ENCODE peak calls at places on chromosome 1, in eight cellular contexts. One of them, this sample, is unnamed.

GRCh38 chr1:186188004-186188539 is 187.0 kb downstream of the TPR start:
- DNase-seq in NB4: no peak
- DNase-seq in prostate gland: no peak
- DNase-seq in ovary: no peak
- DNase-seq in uterus: no peak
- DNase-seq in A549: peak; percentile 73
- DNase-seq in adrenal gland: no peak
- DNase-seq in transverse colon: no peak
- DNase-seq in this sample: no peak

GRCh38 chr1:184556665-184557064 is 169.8 kb downstream of the C1orf21 start:
- DNase-seq in NB4: no peak
- DNase-seq in prostate gland: no peak
- DNase-seq in ovary: no peak
- DNase-seq in uterus: no peak
- DNase-seq in A549: no peak
- DNase-seq in adrenal gland: no peak
- DNase-seq in transverse colon: no peak
- DNase-seq in this sample: no peak

GRCh38 chr1:11725616-11726015 is 10.3 kb upstream of the AGTRAP start:
- DNase-seq in NB4: peak; percentile 73
- DNase-seq in prostate gland: no peak
- DNase-seq in ovary: no peak
- DNase-seq in uterus: no peak
- DNase-seq in A549: no peak
- DNase-seq in adrenal gland: no peak
- DNase-seq in transverse colon: no peak
- DNase-seq in this sample: no peak

GRCh38 chr1:9280015-9280860 is 12.5 kb upstream of the SPSB1 start:
- DNase-seq in NB4: peak; percentile 51
- DNase-seq in prostate gland: no peak
- DNase-seq in ovary: no peak
- DNase-seq in uterus: peak; percentile 63
- DNase-seq in A549: peak; percentile 75
- DNase-seq in adrenal gland: peak; percentile 92
- DNase-seq in transverse colon: peak; percentile 74
- DNase-seq in this sample: no peak

GRCh38 chr1:169692766-169693460 is 18.5 kb downstream of the SELL start:
- DNase-seq in NB4: no peak
- DNase-seq in prostate gland: no peak
- DNase-seq in ovary: no peak
- DNase-seq in uterus: no peak
- DNase-seq in A549: no peak
- DNase-seq in adrenal gland: no peak
- DNase-seq in transverse colon: no peak
- DNase-seq in this sample: no peak

GRCh38 chr1:162554258-162554657 is 7.3 kb upstream of the UAP1 start:
- DNase-seq in NB4: peak; percentile 18
- DNase-seq in prostate gland: no peak
- DNase-seq in ovary: no peak
- DNase-seq in uterus: no peak
- DNase-seq in A549: no peak
- DNase-seq in adrenal gland: no peak
- DNase-seq in transverse colon: no peak
- DNase-seq in this sample: no peak

GRCh38 chr1:10787274-10787673 is 9.2 kb downstream of the CASZ1 start:
- DNase-seq in NB4: no peak
- DNase-seq in prostate gland: no peak
- DNase-seq in ovary: no peak
- DNase-seq in uterus: no peak
- DNase-seq in A549: no peak
- DNase-seq in adrenal gland: no peak
- DNase-seq in transverse colon: no peak
- DNase-seq in this sample: no peak

GRCh38 chr1:116148967-116149366 is 37.8 kb downstream of the MAB21L3 start:
- DNase-seq in NB4: no peak
- DNase-seq in prostate gland: no peak
- DNase-seq in ovary: no peak
- DNase-seq in uterus: no peak
- DNase-seq in A549: no peak
- DNase-seq in adrenal gland: no peak
- DNase-seq in transverse colon: no peak
- DNase-seq in this sample: no peak

GRCh38 chr1:235999259-235999925 is 65.5 kb downstream of the NID1 start:
- DNase-seq in NB4: peak; percentile 80
- DNase-seq in prostate gland: no peak
- DNase-seq in ovary: no peak
- DNase-seq in uterus: peak; percentile 15
- DNase-seq in A549: peak; percentile 81
- DNase-seq in adrenal gland: no peak
- DNase-seq in transverse colon: no peak
- DNase-seq in this sample: peak; percentile 34

GRCh38 chr1:234186037-234186688 is 187.1 kb upstream of the COA6 start:
- DNase-seq in NB4: no peak
- DNase-seq in prostate gland: no peak
- DNase-seq in ovary: no peak
- DNase-seq in uterus: no peak
- DNase-seq in A549: peak; percentile 86
- DNase-seq in adrenal gland: no peak
- DNase-seq in transverse colon: no peak
- DNase-seq in this sample: no peak

GRCh38 chr1:246164764-246165163 is 342.3 kb downstream of the SMYD3 start:
- DNase-seq in NB4: no peak
- DNase-seq in prostate gland: no peak
- DNase-seq in ovary: no peak
- DNase-seq in uterus: no peak
- DNase-seq in A549: no peak
- DNase-seq in adrenal gland: no peak
- DNase-seq in transverse colon: no peak
- DNase-seq in this sample: no peak

GRCh38 chr1:107523736-107524135 is 382.9 kb downstream of the NTNG1 start:
- DNase-seq in NB4: no peak
- DNase-seq in prostate gland: no peak
- DNase-seq in ovary: no peak
- DNase-seq in uterus: no peak
- DNase-seq in A549: no peak
- DNase-seq in adrenal gland: no peak
- DNase-seq in transverse colon: no peak
- DNase-seq in this sample: no peak

GRCh38 chr1:56404066-56404465 is 175.3 kb downstream of the PLPP3 start:
- DNase-seq in NB4: no peak
- DNase-seq in prostate gland: no peak
- DNase-seq in ovary: no peak
- DNase-seq in uterus: no peak
- DNase-seq in A549: no peak
- DNase-seq in adrenal gland: no peak
- DNase-seq in transverse colon: no peak
- DNase-seq in this sample: no peak

GRCh38 chr1:205343431-205344009 is 13.2 kb downstream of the KLHDC8A start:
- DNase-seq in NB4: no peak
- DNase-seq in prostate gland: no peak
- DNase-seq in ovary: peak; percentile 70
- DNase-seq in uterus: no peak
- DNase-seq in A549: peak; percentile 69
- DNase-seq in adrenal gland: peak; percentile 58
- DNase-seq in transverse colon: no peak
- DNase-seq in this sample: no peak

GRCh38 chr1:180178511-180179161 is 24.0 kb downstream of the QSOX1 start:
- DNase-seq in NB4: peak; percentile 66
- DNase-seq in prostate gland: peak; percentile 34
- DNase-seq in ovary: peak; percentile 73
- DNase-seq in uterus: peak; percentile 59
- DNase-seq in A549: peak; percentile 53
- DNase-seq in adrenal gland: peak; percentile 59
- DNase-seq in transverse colon: peak; percentile 68
- DNase-seq in this sample: peak; percentile 73

GRCh38 chr1:91799159-91799558 is 86.8 kb downstream of the TGFBR3 start:
- DNase-seq in NB4: no peak
- DNase-seq in prostate gland: no peak
- DNase-seq in ovary: no peak
- DNase-seq in uterus: no peak
- DNase-seq in A549: no peak
- DNase-seq in adrenal gland: peak; percentile 64
- DNase-seq in transverse colon: no peak
- DNase-seq in this sample: no peak

GRCh38 chr1:71093938-71094337 is 13.1 kb upstream of the ZRANB2 start:
- DNase-seq in NB4: peak; percentile 21
- DNase-seq in prostate gland: no peak
- DNase-seq in ovary: no peak
- DNase-seq in uterus: no peak
- DNase-seq in A549: peak; percentile 16
- DNase-seq in adrenal gland: no peak
- DNase-seq in transverse colon: no peak
- DNase-seq in this sample: no peak

GRCh38 chr1:79460773-79461436 is 454.4 kb upstream of the ADGRL4 start:
- DNase-seq in NB4: no peak
- DNase-seq in prostate gland: no peak
- DNase-seq in ovary: no peak
- DNase-seq in uterus: no peak
- DNase-seq in A549: no peak
- DNase-seq in adrenal gland: no peak
- DNase-seq in transverse colon: no peak
- DNase-seq in this sample: peak; percentile 14

GRCh38 chr1:233061265-233061664 is 110.9 kb downstream of the NTPCR start:
- DNase-seq in NB4: no peak
- DNase-seq in prostate gland: no peak
- DNase-seq in ovary: no peak
- DNase-seq in uterus: no peak
- DNase-seq in A549: no peak
- DNase-seq in adrenal gland: no peak
- DNase-seq in transverse colon: no peak
- DNase-seq in this sample: no peak

DNA sequence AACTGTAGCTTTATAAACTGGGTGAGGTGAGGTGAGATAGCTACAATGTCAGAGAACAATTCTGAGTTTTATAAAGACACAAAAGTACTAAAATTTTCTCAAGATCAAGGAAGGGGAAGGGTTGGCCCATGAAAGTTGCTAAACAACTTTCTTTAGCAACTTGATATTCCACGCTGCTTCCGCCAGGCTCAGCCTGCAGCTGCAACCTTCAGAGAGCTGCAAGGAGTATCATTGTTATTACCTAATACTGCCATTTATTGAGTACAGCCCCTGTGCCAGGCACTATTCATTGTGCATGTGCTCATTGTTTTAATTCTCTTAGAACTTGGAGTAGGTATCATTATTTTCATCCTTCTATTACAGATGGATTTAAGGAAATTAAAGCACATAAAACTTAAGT is 34.1 kb upstream of the SUCO start:
- DNase-seq in NB4: peak; percentile 12
- DNase-seq in prostate gland: peak; percentile 17
- DNase-seq in ovary: no peak
- DNase-seq in uterus: no peak
- DNase-seq in A549: no peak
- DNase-seq in adrenal gland: no peak
- DNase-seq in transverse colon: no peak
- DNase-seq in this sample: no peak
- TF ChIP-seq POLR2A in NB4: no peak
- TF ChIP-seq POLR2A in prostate gland: no peak
- TF ChIP-seq POLR2A in ovary: no peak
- TF ChIP-seq POLR2A in uterus: no peak
- TF ChIP-seq POLR2A in A549: no peak
- TF ChIP-seq POLR2A in adrenal gland: no peak
- TF ChIP-seq POLR2A in transverse colon: no peak
- TF ChIP-seq POLR2A in this sample: no peak

DNA sequence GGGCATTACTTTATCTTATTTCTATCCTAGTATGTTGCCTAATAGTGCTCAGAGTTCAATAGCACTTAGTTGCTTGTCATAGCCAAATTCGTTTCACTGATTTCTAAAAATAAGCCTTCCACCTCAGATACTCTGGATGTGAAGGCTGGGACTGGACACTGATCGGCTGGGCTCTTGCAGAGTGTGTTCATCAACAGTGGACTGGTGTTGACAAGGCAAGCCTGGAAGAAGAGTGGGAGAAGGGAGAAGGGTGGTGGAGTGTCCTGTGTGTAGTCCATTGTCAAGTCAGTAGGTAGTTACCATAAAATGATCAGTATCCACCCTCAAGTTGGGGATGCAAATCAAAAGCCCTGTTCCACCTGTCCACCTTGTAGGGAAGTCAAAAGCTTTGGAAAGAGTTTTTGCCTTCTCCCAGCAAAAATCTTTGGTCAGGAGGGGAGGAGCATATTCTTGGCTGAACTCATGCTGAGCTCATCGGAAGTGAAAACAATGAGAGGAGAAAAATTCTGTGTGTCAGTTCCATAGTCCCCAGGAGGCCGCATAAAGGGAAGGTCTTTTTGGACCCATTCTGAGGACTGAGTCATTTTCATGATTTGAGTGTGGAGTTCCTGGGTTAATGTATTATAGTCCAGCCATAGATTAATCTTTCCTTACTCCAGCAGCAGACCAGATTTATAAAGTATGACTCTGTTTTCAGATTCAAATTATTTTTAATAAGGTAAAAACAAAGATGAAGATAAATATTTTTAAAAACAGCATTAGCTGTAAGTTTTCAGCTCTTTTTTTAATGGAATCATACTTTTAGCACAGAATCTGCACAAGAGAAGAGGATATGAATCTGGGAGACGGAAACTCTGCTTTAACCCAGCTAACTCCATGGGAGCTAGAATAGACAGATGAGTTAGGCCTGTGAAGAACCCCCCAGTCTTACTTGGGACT is 99.4 kb upstream of the BMP8A start:
- DNase-seq in NB4: no peak
- DNase-seq in prostate gland: no peak
- DNase-seq in ovary: no peak
- DNase-seq in uterus: peak; percentile 38
- DNase-seq in A549: peak; percentile 75
- DNase-seq in adrenal gland: peak; percentile 59
- DNase-seq in transverse colon: no peak
- DNase-seq in this sample: no peak
- TF ChIP-seq POLR2A in NB4: no peak
- TF ChIP-seq POLR2A in prostate gland: no peak
- TF ChIP-seq POLR2A in ovary: no peak
- TF ChIP-seq POLR2A in uterus: no peak
- TF ChIP-seq POLR2A in A549: no peak
- TF ChIP-seq POLR2A in adrenal gland: peak; percentile 79
- TF ChIP-seq POLR2A in transverse colon: no peak
- TF ChIP-seq POLR2A in this sample: no peak

DNA sequence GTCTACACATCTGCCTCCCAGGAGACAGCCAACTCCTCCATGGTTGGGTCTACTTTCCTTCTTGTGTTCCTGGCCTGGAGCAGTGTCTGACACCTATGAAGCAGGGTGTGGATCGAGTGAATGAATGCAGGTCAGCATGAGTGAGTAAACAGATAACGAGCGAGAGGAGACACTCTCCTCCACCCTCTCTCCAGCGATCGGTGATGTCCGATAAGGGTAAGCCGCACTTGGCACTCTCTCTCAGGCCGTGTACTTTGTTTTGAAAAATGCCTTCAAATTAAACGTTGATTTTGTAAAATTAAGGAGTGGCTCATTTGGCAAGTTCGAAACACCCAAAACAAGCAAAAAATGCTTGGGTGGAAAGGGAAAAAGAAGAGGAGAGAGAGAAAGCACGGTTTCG is 43.8 kb upstream of the DMRTB1 start:
- DNase-seq in NB4: no peak
- DNase-seq in prostate gland: no peak
- DNase-seq in ovary: no peak
- DNase-seq in uterus: no peak
- DNase-seq in A549: no peak
- DNase-seq in adrenal gland: no peak
- DNase-seq in transverse colon: no peak
- DNase-seq in this sample: no peak
- TF ChIP-seq POLR2A in NB4: no peak
- TF ChIP-seq POLR2A in prostate gland: no peak
- TF ChIP-seq POLR2A in ovary: no peak
- TF ChIP-seq POLR2A in uterus: no peak
- TF ChIP-seq POLR2A in A549: no peak
- TF ChIP-seq POLR2A in adrenal gland: no peak
- TF ChIP-seq POLR2A in transverse colon: no peak
- TF ChIP-seq POLR2A in this sample: no peak

GRCh38 chr1:228303596-228303995 is 95.8 kb downstream of the OBSCN start:
- DNase-seq in NB4: no peak
- DNase-seq in prostate gland: no peak
- DNase-seq in ovary: peak; percentile 9
- DNase-seq in uterus: no peak
- DNase-seq in A549: no peak
- DNase-seq in adrenal gland: no peak
- DNase-seq in transverse colon: no peak
- DNase-seq in this sample: no peak
- TF ChIP-seq POLR2A in NB4: no peak
- TF ChIP-seq POLR2A in prostate gland: no peak
- TF ChIP-seq POLR2A in ovary: no peak
- TF ChIP-seq POLR2A in uterus: no peak
- TF ChIP-seq POLR2A in A549: no peak
- TF ChIP-seq POLR2A in adrenal gland: no peak
- TF ChIP-seq POLR2A in transverse colon: no peak
- TF ChIP-seq POLR2A in this sample: no peak

This sample was measured in GM12891.